ENCODE peak calls at places on chromosomes 2 and 18, in ten cellular contexts. One of them, this sample, is unnamed.

GRCh38 chr2:14752294-14752693 is 119.8 kb downstream of the LRATD1 start:
- DNase-seq in heart left ventricle: no peak
- DNase-seq in breast epithelium: no peak
- DNase-seq in aorta: no peak
- DNase-seq in spleen: no peak
- DNase-seq in IMR-90: no peak
- DNase-seq in heart right ventricle: no peak
- DNase-seq in ovary: no peak
- DNase-seq in endodermal cell: no peak
- DNase-seq in H7: no peak
- DNase-seq in this sample: no peak

GRCh38 chr18:70490008-70490933 is 201.4 kb downstream of the SOCS6 start:
- DNase-seq in heart left ventricle: no peak
- DNase-seq in breast epithelium: no peak
- DNase-seq in aorta: no peak
- DNase-seq in spleen: no peak
- DNase-seq in IMR-90: peak; percentile 57
- DNase-seq in heart right ventricle: peak; percentile 23
- DNase-seq in ovary: no peak
- DNase-seq in endodermal cell: peak; percentile 75
- DNase-seq in H7: peak; percentile 41
- DNase-seq in this sample: no peak

GRCh38 chr2:70501215-70501614 is 52.4 kb downstream of the TGFA start:
- DNase-seq in heart left ventricle: no peak
- DNase-seq in breast epithelium: no peak
- DNase-seq in aorta: no peak
- DNase-seq in spleen: no peak
- DNase-seq in IMR-90: no peak
- DNase-seq in heart right ventricle: no peak
- DNase-seq in ovary: no peak
- DNase-seq in endodermal cell: no peak
- DNase-seq in H7: no peak
- DNase-seq in this sample: no peak

GRCh38 chr2:45120546-45120945 is 111.3 kb upstream of the SIX2 start:
- DNase-seq in heart left ventricle: no peak
- DNase-seq in breast epithelium: no peak
- DNase-seq in aorta: no peak
- DNase-seq in spleen: no peak
- DNase-seq in IMR-90: peak; percentile 6
- DNase-seq in heart right ventricle: no peak
- DNase-seq in ovary: no peak
- DNase-seq in endodermal cell: no peak
- DNase-seq in H7: no peak
- DNase-seq in this sample: no peak

GRCh38 chr2:65351948-65352595 is 80.3 kb downstream of the SPRED2 start:
- DNase-seq in heart left ventricle: no peak
- DNase-seq in breast epithelium: no peak
- DNase-seq in aorta: no peak
- DNase-seq in spleen: no peak
- DNase-seq in IMR-90: no peak
- DNase-seq in heart right ventricle: no peak
- DNase-seq in ovary: no peak
- DNase-seq in endodermal cell: no peak
- DNase-seq in H7: no peak
- DNase-seq in this sample: no peak

GRCh38 chr18:74795766-74796165 is 198.1 kb downstream of the ZNF407 start:
- DNase-seq in heart left ventricle: no peak
- DNase-seq in breast epithelium: no peak
- DNase-seq in aorta: no peak
- DNase-seq in spleen: no peak
- DNase-seq in IMR-90: no peak
- DNase-seq in heart right ventricle: no peak
- DNase-seq in ovary: no peak
- DNase-seq in endodermal cell: no peak
- DNase-seq in H7: no peak
- DNase-seq in this sample: no peak

GRCh38 chr18:59079264-59079972 is 60.3 kb upstream of the SEC11C start:
- DNase-seq in heart left ventricle: no peak
- DNase-seq in breast epithelium: no peak
- DNase-seq in aorta: no peak
- DNase-seq in spleen: no peak
- DNase-seq in IMR-90: no peak
- DNase-seq in heart right ventricle: no peak
- DNase-seq in ovary: no peak
- DNase-seq in endodermal cell: no peak
- DNase-seq in H7: no peak
- DNase-seq in this sample: no peak

GRCh38 chr2:28747714-28748113 is 3.9 kb upstream of the PPP1CB start:
- DNase-seq in heart left ventricle: no peak
- DNase-seq in breast epithelium: no peak
- DNase-seq in aorta: no peak
- DNase-seq in spleen: no peak
- DNase-seq in IMR-90: no peak
- DNase-seq in heart right ventricle: no peak
- DNase-seq in ovary: no peak
- DNase-seq in endodermal cell: no peak
- DNase-seq in H7: no peak
- DNase-seq in this sample: no peak

GRCh38 chr18:55510809-55511208 is 77.2 kb downstream of the TCF4 start:
- DNase-seq in heart left ventricle: peak; percentile 62
- DNase-seq in breast epithelium: no peak
- DNase-seq in aorta: no peak
- DNase-seq in spleen: no peak
- DNase-seq in IMR-90: peak; percentile 92
- DNase-seq in heart right ventricle: peak; percentile 79
- DNase-seq in ovary: no peak
- DNase-seq in endodermal cell: no peak
- DNase-seq in H7: no peak
- DNase-seq in this sample: peak; percentile 25

GRCh38 chr2:134181219-134181618 is 72.7 kb upstream of the MGAT5 start:
- DNase-seq in heart left ventricle: no peak
- DNase-seq in breast epithelium: no peak
- DNase-seq in aorta: no peak
- DNase-seq in spleen: no peak
- DNase-seq in IMR-90: no peak
- DNase-seq in heart right ventricle: no peak
- DNase-seq in ovary: no peak
- DNase-seq in endodermal cell: no peak
- DNase-seq in H7: no peak
- DNase-seq in this sample: no peak

GRCh38 chr2:160914217-160914616 is 246.0 kb upstream of the TANK start:
- DNase-seq in heart left ventricle: no peak
- DNase-seq in breast epithelium: no peak
- DNase-seq in aorta: no peak
- DNase-seq in spleen: no peak
- DNase-seq in IMR-90: no peak
- DNase-seq in heart right ventricle: no peak
- DNase-seq in ovary: no peak
- DNase-seq in endodermal cell: no peak
- DNase-seq in H7: no peak
- DNase-seq in this sample: no peak

DNA sequence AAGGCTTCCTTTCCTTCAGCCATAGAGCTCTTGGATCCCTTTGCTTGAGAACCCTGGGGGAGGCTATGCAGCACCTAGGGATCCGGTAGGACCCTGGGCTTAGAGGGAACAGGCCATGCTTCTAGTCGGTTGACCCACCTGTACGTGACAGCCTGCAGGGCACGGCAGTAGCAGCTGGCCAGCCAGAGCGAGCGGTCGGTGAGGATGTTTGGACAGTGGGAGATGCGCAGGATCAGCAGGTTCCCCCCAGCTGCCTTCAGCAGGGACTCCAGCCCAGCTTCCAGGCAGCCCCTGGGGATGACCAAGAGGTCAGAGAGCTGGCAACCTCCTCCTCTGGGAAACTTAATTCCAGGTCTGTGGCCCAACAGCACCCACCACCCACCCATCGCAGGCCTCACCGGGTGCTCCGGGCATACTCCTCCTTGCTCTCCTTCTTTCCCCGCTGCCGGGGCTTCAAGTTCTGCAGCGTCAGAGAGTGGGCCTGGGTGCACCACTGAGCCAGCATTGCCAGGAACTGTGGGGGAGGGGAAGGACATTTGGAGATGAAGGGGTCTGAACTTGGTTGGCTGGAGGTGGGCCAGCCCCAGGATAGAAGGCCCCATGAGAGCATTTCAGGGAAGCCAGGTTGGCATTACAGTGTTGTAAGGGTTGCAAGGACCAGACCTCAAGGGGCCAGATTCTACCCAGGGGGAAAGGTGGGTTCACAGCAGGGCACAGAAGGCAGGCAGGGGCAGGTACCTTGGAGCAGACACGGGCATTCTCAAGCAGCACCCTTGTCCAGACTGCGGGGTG is 20.5 kb downstream of the FBXO41 start:
- DNase-seq in heart left ventricle: no peak
- DNase-seq in breast epithelium: no peak
- DNase-seq in aorta: no peak
- DNase-seq in spleen: no peak
- DNase-seq in IMR-90: no peak
- DNase-seq in heart right ventricle: no peak
- DNase-seq in ovary: no peak
- DNase-seq in endodermal cell: no peak
- DNase-seq in H7: no peak
- DNase-seq in this sample: no peak
- H3K27me3 ChIP-seq in heart left ventricle: peaks cover 27% of the 10 kb centered on the region
- H3K27me3 ChIP-seq in breast epithelium: no peaks in the 10 kb centered on the region
- H3K27me3 ChIP-seq in aorta: no peaks in the 10 kb centered on the region
- H3K27me3 ChIP-seq in spleen: peaks cover 14% of the 10 kb centered on the region
- H3K27me3 ChIP-seq in IMR-90: peaks cover 7% of the 10 kb centered on the region
- H3K27me3 ChIP-seq in heart right ventricle: peaks cover 43% of the 10 kb centered on the region
- H3K27me3 ChIP-seq in ovary: no peaks in the 10 kb centered on the region
- H3K27me3 ChIP-seq in endodermal cell: peaks cover 22% of the 10 kb centered on the region
- H3K27me3 ChIP-seq in H7: peaks cover 13% of the 10 kb centered on the region
- H3K27me3 ChIP-seq in this sample: peaks cover 45% of the 10 kb centered on the region

DNA sequence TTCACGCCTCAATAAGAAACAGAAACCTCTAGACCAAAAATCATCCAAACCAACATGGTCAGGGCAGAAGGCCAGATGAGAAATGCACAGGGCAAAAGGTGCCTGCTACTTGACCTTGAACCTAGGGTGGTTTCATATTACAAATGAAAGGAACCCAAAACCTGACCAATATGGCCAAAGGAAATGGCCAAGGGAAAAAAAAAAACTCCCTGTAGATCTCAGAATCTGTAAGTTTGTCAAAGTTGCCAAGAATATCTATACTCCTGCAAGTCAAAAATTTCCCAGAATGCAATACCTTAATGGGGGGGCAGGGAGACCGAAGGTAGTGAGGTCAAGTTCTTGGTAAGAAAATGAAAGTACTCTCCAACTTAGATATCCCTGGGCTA is 47.2 kb downstream of the HIBCH start:
- DNase-seq in heart left ventricle: no peak
- DNase-seq in breast epithelium: no peak
- DNase-seq in aorta: no peak
- DNase-seq in spleen: no peak
- DNase-seq in IMR-90: no peak
- DNase-seq in heart right ventricle: no peak
- DNase-seq in ovary: no peak
- DNase-seq in endodermal cell: no peak
- DNase-seq in H7: no peak
- DNase-seq in this sample: no peak
- H3K27me3 ChIP-seq in heart left ventricle: no peaks in the 10 kb centered on the region
- H3K27me3 ChIP-seq in breast epithelium: no peaks in the 10 kb centered on the region
- H3K27me3 ChIP-seq in aorta: no peaks in the 10 kb centered on the region
- H3K27me3 ChIP-seq in spleen: no peaks in the 10 kb centered on the region
- H3K27me3 ChIP-seq in IMR-90: no peaks in the 10 kb centered on the region
- H3K27me3 ChIP-seq in heart right ventricle: no peaks in the 10 kb centered on the region
- H3K27me3 ChIP-seq in ovary: no peaks in the 10 kb centered on the region
- H3K27me3 ChIP-seq in endodermal cell: no peaks in the 10 kb centered on the region
- H3K27me3 ChIP-seq in H7: no peaks in the 10 kb centered on the region
- H3K27me3 ChIP-seq in this sample: no peaks in the 10 kb centered on the region

GRCh38 chr18:54192415-54192814 is 32.1 kb downstream of the MBD2 start:
- DNase-seq in heart left ventricle: no peak
- DNase-seq in breast epithelium: no peak
- DNase-seq in aorta: no peak
- DNase-seq in spleen: no peak
- DNase-seq in IMR-90: no peak
- DNase-seq in heart right ventricle: no peak
- DNase-seq in ovary: no peak
- DNase-seq in endodermal cell: no peak
- DNase-seq in H7: no peak
- DNase-seq in this sample: no peak
- H3K27me3 ChIP-seq in heart left ventricle: no peaks in the 10 kb centered on the region
- H3K27me3 ChIP-seq in breast epithelium: no peaks in the 10 kb centered on the region
- H3K27me3 ChIP-seq in aorta: no peaks in the 10 kb centered on the region
- H3K27me3 ChIP-seq in spleen: no peaks in the 10 kb centered on the region
- H3K27me3 ChIP-seq in IMR-90: no peaks in the 10 kb centered on the region
- H3K27me3 ChIP-seq in heart right ventricle: no peaks in the 10 kb centered on the region
- H3K27me3 ChIP-seq in ovary: no peaks in the 10 kb centered on the region
- H3K27me3 ChIP-seq in endodermal cell: no peaks in the 10 kb centered on the region
- H3K27me3 ChIP-seq in H7: no peaks in the 10 kb centered on the region
- H3K27me3 ChIP-seq in this sample: no peaks in the 10 kb centered on the region

GRCh38 chr2:141692829-141693228 is 438.0 kb downstream of the LRP1B start:
- DNase-seq in heart left ventricle: no peak
- DNase-seq in breast epithelium: no peak
- DNase-seq in aorta: no peak
- DNase-seq in spleen: no peak
- DNase-seq in IMR-90: no peak
- DNase-seq in heart right ventricle: no peak
- DNase-seq in ovary: no peak
- DNase-seq in endodermal cell: no peak
- DNase-seq in H7: no peak
- DNase-seq in this sample: no peak
- H3K27me3 ChIP-seq in heart left ventricle: no peaks in the 10 kb centered on the region
- H3K27me3 ChIP-seq in breast epithelium: no peaks in the 10 kb centered on the region
- H3K27me3 ChIP-seq in aorta: no peaks in the 10 kb centered on the region
- H3K27me3 ChIP-seq in spleen: no peaks in the 10 kb centered on the region
- H3K27me3 ChIP-seq in IMR-90: no peaks in the 10 kb centered on the region
- H3K27me3 ChIP-seq in heart right ventricle: peaks cover 36% of the 10 kb centered on the region
- H3K27me3 ChIP-seq in ovary: no peaks in the 10 kb centered on the region
- H3K27me3 ChIP-seq in endodermal cell: no peaks in the 10 kb centered on the region
- H3K27me3 ChIP-seq in H7: no peaks in the 10 kb centered on the region
- H3K27me3 ChIP-seq in this sample: no peaks in the 10 kb centered on the region

This sample was measured in tibial artery.